ENCODE peak calls at places on chromosomes 2 and 18, in five cellular contexts. One of them, this sample, is unnamed. For H3K27me3, the result is how much of the 10 kb centered on the place peaks cover.

GRCh38 chr2:225428360-225428759 is 28.9 kb downstream of the NYAP2 start:
- DNase-seq in tibial nerve: no peak
- DNase-seq in psoas muscle: no peak
- DNase-seq in lung: no peak
- DNase-seq in body of pancreas: no peak
- DNase-seq in this sample: no peak

GRCh38 chr2:234091432-234091879 is 41.0 kb downstream of the SPP2 start:
- DNase-seq in tibial nerve: no peak
- DNase-seq in lung: no peak
- DNase-seq in psoas muscle: no peak
- DNase-seq in body of pancreas: peak
- DNase-seq in this sample: no peak

GRCh38 chr2:136065907-136066306 is 52.0 kb downstream of the CXCR4 start:
- DNase-seq in body of pancreas: no peak
- DNase-seq in lung: no peak
- DNase-seq in psoas muscle: no peak
- DNase-seq in tibial nerve: no peak
- DNase-seq in this sample: no peak

GRCh38 chr2:186181625-186182024 is 304.4 kb upstream of the ZC3H15 start:
- DNase-seq in lung: no peak
- DNase-seq in tibial nerve: no peak
- DNase-seq in body of pancreas: no peak
- DNase-seq in psoas muscle: no peak
- DNase-seq in this sample: no peak

GRCh38 chr2:44075536-44075935 is 79.7 kb upstream of the LRPPRC start:
- DNase-seq in lung: no peak
- DNase-seq in body of pancreas: no peak
- DNase-seq in tibial nerve: peak
- DNase-seq in psoas muscle: peak
- DNase-seq in this sample: no peak

GRCh38 chr18:75208055-75208835 is 694 bp downstream of the PTGR3 start:
- DNase-seq in psoas muscle: peak
- DNase-seq in tibial nerve: peak
- DNase-seq in body of pancreas: peak
- DNase-seq in lung: peak
- DNase-seq in this sample: peak

GRCh38 chr18:73881396-73881795 is 266.2 kb downstream of the FBXO15 start:
- DNase-seq in psoas muscle: no peak
- DNase-seq in tibial nerve: no peak
- DNase-seq in body of pancreas: no peak
- DNase-seq in lung: no peak
- DNase-seq in this sample: no peak

GRCh38 chr18:13218376-13219011 is at the start of gene LDLRAD4:
- DNase-seq in psoas muscle: peak
- DNase-seq in tibial nerve: no peak
- DNase-seq in body of pancreas: peak
- DNase-seq in lung: no peak
- DNase-seq in this sample: peak

GRCh38 chr2:230735884-230736283 is 23.2 kb downstream of the CAB39 start:
- DNase-seq in tibial nerve: no peak
- DNase-seq in psoas muscle: no peak
- DNase-seq in lung: no peak
- DNase-seq in body of pancreas: no peak
- DNase-seq in this sample: no peak

GRCh38 chr2:42959148-42959992 is 167.0 kb upstream of the HAAO start:
- DNase-seq in body of pancreas: peak
- DNase-seq in tibial nerve: peak
- DNase-seq in psoas muscle: peak
- DNase-seq in lung: peak
- DNase-seq in this sample: peak

GRCh38 chr18:41378628-41379027 is 576.4 kb upstream of the PIK3C3 start:
- DNase-seq in tibial nerve: no peak
- DNase-seq in psoas muscle: no peak
- DNase-seq in lung: no peak
- DNase-seq in body of pancreas: no peak
- DNase-seq in this sample: no peak

GRCh38 chr2:71452565-71452964 is 796 bp upstream of the DYSF start:
- DNase-seq in tibial nerve: no peak
- DNase-seq in body of pancreas: no peak
- DNase-seq in psoas muscle: peak
- DNase-seq in lung: no peak
- DNase-seq in this sample: peak

GRCh38 chr18:48572402-48573126 is 33.7 kb downstream of the CTIF start:
- DNase-seq in psoas muscle: no peak
- DNase-seq in body of pancreas: no peak
- DNase-seq in tibial nerve: no peak
- DNase-seq in lung: no peak
- DNase-seq in this sample: no peak

GRCh38 chr2:222754324-222754723 is 82.9 kb downstream of the MOGAT1 start:
- DNase-seq in tibial nerve: no peak
- DNase-seq in body of pancreas: no peak
- DNase-seq in lung: no peak
- DNase-seq in psoas muscle: no peak
- DNase-seq in this sample: no peak

GRCh38 chr18:32301976-32302743 is 112.3 kb downstream of the MEP1B start:
- DNase-seq in psoas muscle: no peak
- DNase-seq in tibial nerve: no peak
- DNase-seq in lung: no peak
- DNase-seq in body of pancreas: peak
- DNase-seq in this sample: no peak

GRCh38 chr2:71784734-71785549 is 331.6 kb downstream of the DYSF start:
- DNase-seq in body of pancreas: no peak
- DNase-seq in lung: peak
- DNase-seq in psoas muscle: no peak
- DNase-seq in tibial nerve: no peak
- DNase-seq in this sample: no peak

GRCh38 chr18:21763846-21764646 is 23.5 kb downstream of the MIB1 start:
- DNase-seq in lung: no peak
- DNase-seq in tibial nerve: no peak
- DNase-seq in body of pancreas: no peak
- DNase-seq in psoas muscle: no peak
- DNase-seq in this sample: no peak

GRCh38 chr2:78999410-78999809 is 26.1 kb upstream of the REG3G start:
- DNase-seq in psoas muscle: no peak
- DNase-seq in lung: no peak
- DNase-seq in body of pancreas: no peak
- DNase-seq in tibial nerve: no peak
- DNase-seq in this sample: no peak

GRCh38 chr2:205908491-205909193 is 177.3 kb downstream of the INO80D start:
- DNase-seq in psoas muscle: no peak
- DNase-seq in body of pancreas: no peak
- DNase-seq in lung: no peak
- DNase-seq in tibial nerve: no peak
- DNase-seq in this sample: no peak

GRCh38 chr2:30074023-30074422 is 72.8 kb upstream of the YPEL5 start:
- DNase-seq in tibial nerve: no peak
- DNase-seq in body of pancreas: no peak
- DNase-seq in psoas muscle: no peak
- DNase-seq in lung: peak
- DNase-seq in this sample: no peak

GRCh38 chr2:235573331-235574221 is 79.7 kb downstream of the AGAP1 start:
- DNase-seq in tibial nerve: no peak
- DNase-seq in lung: no peak
- DNase-seq in body of pancreas: peak
- DNase-seq in psoas muscle: no peak
- DNase-seq in this sample: peak

GRCh38 chr2:8119782-8120551 is 561.9 kb upstream of the ID2 start:
- DNase-seq in psoas muscle: no peak
- DNase-seq in lung: no peak
- DNase-seq in body of pancreas: peak
- DNase-seq in tibial nerve: no peak
- DNase-seq in this sample: no peak

GRCh38 chr18:9587924-9588323 is 26.4 kb downstream of the PPP4R1 start:
- DNase-seq in lung: no peak
- DNase-seq in body of pancreas: no peak
- DNase-seq in psoas muscle: no peak
- DNase-seq in tibial nerve: no peak
- DNase-seq in this sample: no peak

GRCh38 chr2:101387151-101387807 is at the start of gene CREG2:
- DNase-seq in psoas muscle: peak
- DNase-seq in body of pancreas: peak
- DNase-seq in tibial nerve: no peak
- DNase-seq in lung: peak
- DNase-seq in this sample: peak

GRCh38 chr18:41532344-41533086 is 422.5 kb upstream of the PIK3C3 start:
- DNase-seq in lung: no peak
- DNase-seq in body of pancreas: no peak
- DNase-seq in tibial nerve: no peak
- DNase-seq in psoas muscle: no peak
- DNase-seq in this sample: no peak

GRCh38 chr2:10404324-10405143 is 43.6 kb downstream of the ODC1 start:
- DNase-seq in body of pancreas: no peak
- DNase-seq in psoas muscle: peak
- DNase-seq in tibial nerve: no peak
- DNase-seq in lung: no peak
- DNase-seq in this sample: no peak

GRCh38 chr2:142722086-142722485 is 155.4 kb upstream of the KYNU start:
- DNase-seq in psoas muscle: no peak
- DNase-seq in body of pancreas: no peak
- DNase-seq in tibial nerve: no peak
- DNase-seq in lung: no peak
- DNase-seq in this sample: no peak

GRCh38 chr2:170098626-170099312 is 79.2 kb upstream of the MYO3B start:
- DNase-seq in body of pancreas: no peak
- DNase-seq in psoas muscle: no peak
- DNase-seq in tibial nerve: no peak
- DNase-seq in lung: no peak
- DNase-seq in this sample: no peak

GRCh38 chr2:176002684-176003225 is 688 bp upstream of the LNPK start:
- DNase-seq in body of pancreas: peak
- DNase-seq in lung: peak
- DNase-seq in tibial nerve: peak
- DNase-seq in psoas muscle: peak
- DNase-seq in this sample: no peak

GRCh38 chr18:48815581-48816324 is 135.0 kb downstream of the SMAD7 start:
- DNase-seq in lung: no peak
- DNase-seq in body of pancreas: no peak
- DNase-seq in tibial nerve: no peak
- DNase-seq in psoas muscle: no peak
- DNase-seq in this sample: no peak

DNA sequence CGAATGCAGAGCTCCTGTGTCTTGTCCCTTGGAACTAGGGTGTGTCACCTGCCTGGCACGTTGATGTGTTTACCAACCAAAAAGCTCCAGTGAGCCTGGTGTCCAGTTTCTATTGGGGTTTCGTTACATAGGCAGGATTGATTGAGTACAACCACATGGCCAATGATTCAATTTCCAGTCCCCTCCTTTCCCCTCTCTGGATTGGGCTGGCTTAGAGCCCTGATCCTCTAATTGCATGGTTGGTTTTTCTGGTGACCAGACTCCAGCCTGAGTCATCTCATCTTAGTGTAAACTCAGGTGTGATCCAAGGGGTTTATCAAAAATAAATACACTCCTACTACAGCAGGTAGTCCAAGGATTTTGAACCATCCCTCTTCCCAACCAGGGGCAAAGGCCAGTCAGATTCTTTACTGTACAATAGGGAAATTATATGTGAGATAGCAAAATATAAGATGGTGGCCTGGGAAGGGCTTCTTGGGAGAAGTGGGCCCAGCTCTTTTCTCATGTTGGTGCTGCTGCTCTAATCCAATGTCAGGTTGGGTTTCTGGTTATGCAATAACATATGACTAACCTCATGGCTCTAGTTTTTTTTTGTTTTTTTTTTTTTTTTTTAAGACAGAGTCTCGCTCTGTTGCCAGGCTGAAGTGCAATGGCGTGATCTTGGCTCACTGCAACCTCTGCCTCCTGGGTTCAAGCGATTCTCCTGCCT is 64.7 kb upstream of the MGAT5 start:
- DNase-seq in lung: no peak
- DNase-seq in tibial nerve: no peak
- DNase-seq in psoas muscle: no peak
- DNase-seq in body of pancreas: peak
- DNase-seq in this sample: no peak
- H3K27ac ChIP-seq in lung: no peak
- H3K27ac ChIP-seq in tibial nerve: no peak
- H3K27ac ChIP-seq in psoas muscle: no peak
- H3K27ac ChIP-seq in body of pancreas: peak
- H3K27ac ChIP-seq in this sample: no peak

GRCh38 chr2:26585966-26586365 is 55.2 kb downstream of the CIB4 start:
- DNase-seq in tibial nerve: no peak
- DNase-seq in psoas muscle: no peak
- DNase-seq in body of pancreas: no peak
- DNase-seq in lung: no peak
- DNase-seq in this sample: no peak
- H3K27me3 ChIP-seq in tibial nerve: half or more
- H3K27me3 ChIP-seq in psoas muscle: under half
- H3K27me3 ChIP-seq in body of pancreas: under half
- H3K27me3 ChIP-seq in lung: under half
- H3K27me3 ChIP-seq in this sample: under half

GRCh38 chr2:80303825-80304521 is 579 bp downstream of the LRRTM1 start:
- DNase-seq in body of pancreas: no peak
- DNase-seq in lung: no peak
- DNase-seq in tibial nerve: no peak
- DNase-seq in psoas muscle: no peak
- DNase-seq in this sample: peak

GRCh38 chr2:80302465-80303005 is 2.0 kb downstream of the LRRTM1 start:
- DNase-seq in lung: no peak
- DNase-seq in tibial nerve: no peak
- DNase-seq in psoas muscle: no peak
- DNase-seq in body of pancreas: no peak
- DNase-seq in this sample: no peak

GRCh38 chr2:80303006-80303741 is 1.4 kb downstream of the LRRTM1 start:
- DNase-seq in psoas muscle: no peak
- DNase-seq in body of pancreas: no peak
- DNase-seq in lung: no peak
- DNase-seq in tibial nerve: no peak
- DNase-seq in this sample: peak

GRCh38 chr2:80300346-80300745 is 4.2 kb downstream of the LRRTM1 start:
- DNase-seq in tibial nerve: no peak
- DNase-seq in lung: no peak
- DNase-seq in body of pancreas: no peak
- DNase-seq in psoas muscle: no peak
- DNase-seq in this sample: no peak

DNA sequence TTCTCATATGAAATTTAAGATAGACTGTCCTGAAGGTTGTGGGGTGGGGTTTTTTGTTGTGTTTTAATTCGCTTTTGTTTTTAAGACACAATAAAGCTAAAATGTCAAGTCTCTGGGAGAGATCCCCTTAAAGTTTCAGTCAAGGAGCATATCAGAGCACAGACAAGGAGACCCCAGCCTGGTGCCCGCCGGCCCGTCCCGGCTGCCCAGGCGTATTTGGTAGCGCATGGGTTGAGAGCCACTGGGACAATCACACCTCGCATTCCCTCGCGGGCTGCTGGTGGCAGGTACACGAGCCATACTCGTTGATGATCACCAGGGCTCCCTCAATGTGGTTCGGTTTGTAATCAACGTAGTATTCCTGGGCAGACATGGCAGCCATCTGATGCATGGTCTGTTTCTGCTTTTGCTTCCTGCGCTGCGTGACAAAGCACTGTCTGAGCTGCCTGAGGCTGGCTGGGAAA is 2.5 kb downstream of the LRRTM1 start:
- DNase-seq in tibial nerve: no peak
- DNase-seq in lung: no peak
- DNase-seq in body of pancreas: no peak
- DNase-seq in psoas muscle: no peak
- DNase-seq in this sample: peak
- H3K4me3 ChIP-seq in tibial nerve: peak
- H3K4me3 ChIP-seq in lung: no peak
- H3K4me3 ChIP-seq in body of pancreas: no peak
- H3K4me3 ChIP-seq in psoas muscle: no peak
- H3K4me3 ChIP-seq in this sample: no peak

GRCh38 chr2:117933884-117934354 is 80.0 kb downstream of the CCDC93 start:
- DNase-seq in tibial nerve: no peak
- DNase-seq in body of pancreas: no peak
- DNase-seq in psoas muscle: no peak
- DNase-seq in lung: no peak
- DNase-seq in this sample: no peak
- H3K27ac ChIP-seq in tibial nerve: no peak
- H3K27ac ChIP-seq in body of pancreas: no peak
- H3K27ac ChIP-seq in psoas muscle: no peak
- H3K27ac ChIP-seq in lung: no peak
- H3K27ac ChIP-seq in this sample: no peak